ENCODE peak calls at places on chromosomes 7 and 10, in six cellular contexts. J, G, M, U, K and A are unnamed samples.

GRCh38 chr7:44081266-44081748 is 1.0 kb downstream of the POLM start:
- DNase-seq in M (no peak), U (peak), J (no peak), G (no peak), K (no peak), A (no peak)

GRCh38 chr7:81331061-81332018 is 412.5 kb upstream of the SEMA3C start:
- DNase-seq in U (no peak), M (no peak), J (no peak), K (no peak), G (no peak), A (no peak)

GRCh38 chr7:35723011-35723410 is 28.1 kb upstream of the HERPUD2 start:
- DNase-seq in K (no peak), G (no peak), U (no peak), J (no peak), M (no peak), A (no peak)

GRCh38 chr7:54904130-54904529 is 114.7 kb upstream of the EGFR start:
- DNase-seq in M (no peak), J (peak), U (no peak), G (no peak), K (no peak), A (no peak)

GRCh38 chr7:76260171-76260703 is 42.2 kb upstream of the HSPB1 start:
- DNase-seq in M (peak), K (no peak), G (peak), U (peak), J (no peak), A (peak)

GRCh38 chr7:100574362-100575205 is 884 bp upstream of the SAP25 start:
- DNase-seq in M (no peak), J (no peak), U (no peak), K (no peak), G (peak), A (no peak)

GRCh38 chr7:36034020-36034419 is 119.0 kb upstream of the EEPD1 start:
- DNase-seq in J (no peak), K (no peak), M (no peak), G (no peak), U (no peak), A (no peak)

GRCh38 chr7:32275216-32275979 is 205.2 kb upstream of the PDE1C start:
- DNase-seq in M (no peak), J (no peak), U (no peak), K (no peak), G (no peak), A (no peak)

GRCh38 chr10:130463876-130464360 is 327.7 kb downstream of the GLRX3 start:
- DNase-seq in U (no peak), G (peak), J (no peak), M (no peak), K (no peak), A (no peak)

GRCh38 chr10:70267161-70267933 is 16.5 kb downstream of the NPFFR1 start:
- DNase-seq in M (no peak), J (peak), G (no peak), K (no peak), U (no peak), A (no peak)

GRCh38 chr7:6167004-6167551 is 105.3 kb downstream of the CYTH3 start:
- DNase-seq in J (no peak), K (no peak), G (no peak), U (no peak), M (no peak), A (no peak)